ENCODE peak calls at places on chromosomes 11 and 22, in nine cellular contexts. C is heart right ventricle; H is tibial artery; V is aorta; I is body of pancreas; S is sigmoid colon; U is CD8-positive, alpha-beta memory T cell; R is OCI-LY7; Z is uterus. A is an unnamed sample.

GRCh38 chr11:87466228-87466627 is 428.5 kb downstream of the TMEM135 start:
- DNase-seq in C (no peak), H (no peak), V (no peak), I (no peak), S (peak; percentile 86), U (no peak), R (no peak), Z (peak; percentile 58), A (peak; percentile 30)

GRCh38 chr11:75351541-75352416 is at the start of gene ARRB1:
- DNase-seq in C (peak; percentile 83), H (peak; percentile 76), V (peak; percentile 89), I (peak; percentile 69), S (peak; percentile 82), U (peak; percentile 68), R (no peak), Z (peak; percentile 61), A (no peak)

GRCh38 chr11:63869686-63870085 is 30.8 kb downstream of the MARK2 start:
- DNase-seq in C (no peak), H (no peak), V (peak; percentile 49), I (no peak), S (no peak), U (peak; percentile 59), R (no peak), Z (no peak), A (no peak)

GRCh38 chr11:61362542-61362875 is 335 bp downstream of the TMEM138 start:
- DNase-seq in C (no peak), H (no peak), V (no peak), I (peak; percentile 24), S (no peak), U (peak; percentile 44), R (peak; percentile 47), Z (no peak), A (no peak)

GRCh38 chr22:30262917-30263741 is 3.5 kb downstream of the OSM start:
- DNase-seq in C (peak; percentile 76), H (peak; percentile 79), V (peak; percentile 94), I (peak; percentile 76), S (peak; percentile 87), U (peak; percentile 64), R (peak; percentile 80), Z (peak; percentile 78), A (peak; percentile 77)

GRCh38 chr11:47961383-47961782 is 19.0 kb upstream of the PTPRJ start:
- DNase-seq in C (no peak), H (no peak), V (no peak), I (no peak), S (no peak), U (no peak), R (no peak), Z (no peak), A (no peak)

GRCh38 chr22:21866821-21867527 is 471 bp downstream of the MAPK1 start:
- DNase-seq in C (no peak), H (peak; percentile 71), V (peak; percentile 79), I (peak; percentile 34), S (peak; percentile 68), U (peak; percentile 14), R (peak; percentile 43), Z (peak; percentile 22), A (no peak)

GRCh38 chr11:102322560-102322959 is 5.3 kb downstream of the BIRC3 start:
- DNase-seq in C (no peak), H (no peak), V (no peak), I (no peak), S (no peak), U (peak; percentile 36), R (peak; percentile 68), Z (no peak), A (no peak)

GRCh38 chr22:24423519-24424000 is 3.8 kb upstream of the ADORA2A start:
- DNase-seq in C (peak; percentile 75), H (no peak), V (peak; percentile 91), I (peak; percentile 60), S (peak; percentile 72), U (peak; percentile 52), R (peak; percentile 74), Z (peak; percentile 61), A (peak; percentile 63)

GRCh38 chr11:70650075-70650909 is 252.0 kb downstream of the CTTN start:
- DNase-seq in C (peak; percentile 33), H (peak; percentile 61), V (no peak), I (peak; percentile 53), S (no peak), U (no peak), R (peak; percentile 64), Z (peak; percentile 24), A (peak; percentile 45)

GRCh38 chr11:6812391-6813005 is 13.0 kb upstream of the OR6A2 start:
- DNase-seq in C (no peak), H (no peak), V (no peak), I (no peak), S (no peak), U (peak; percentile 26), R (peak; percentile 61), Z (no peak), A (no peak)

GRCh38 chr11:9765320-9766101 is 101.6 kb downstream of the SWAP70 start:
- DNase-seq in C (peak; percentile 60), H (peak; percentile 76), V (no peak), I (peak; percentile 23), S (peak; percentile 82), U (no peak), R (no peak), Z (peak; percentile 68), A (no peak)

GRCh38 chr11:10246991-10247390 is 47.0 kb downstream of the SBF2 start:
- DNase-seq in C (no peak), H (no peak), V (no peak), I (no peak), S (no peak), U (no peak), R (no peak), Z (no peak), A (no peak)

GRCh38 chr11:31240340-31240904 is 129.1 kb downstream of the DCDC1 start:
- DNase-seq in C (no peak), H (no peak), V (no peak), I (peak; percentile 18), S (no peak), U (no peak), R (peak; percentile 39), Z (no peak), A (no peak)

GRCh38 chr22:32535531-32536190 is 61.0 kb downstream of the FBXO7 start:
- DNase-seq in C (no peak), H (no peak), V (no peak), I (no peak), S (no peak), U (no peak), R (no peak), Z (no peak), A (no peak)
- H3K27ac ChIP-seq in C (no peak overlapping the region), H (no peak overlapping the region), V (no peak overlapping the region), I (no peak overlapping the region), S (peak overlapping the region; percentile 46), U (no peak overlapping the region), R (no peak overlapping the region), Z (peak overlapping the region; percentile 80), A (no peak overlapping the region)

GRCh38 chr22:17232406-17232805 is 13.2 kb upstream of the ADA2 start:
- DNase-seq in C (no peak), H (no peak), V (no peak), I (no peak), S (no peak), U (no peak), R (no peak), Z (no peak), A (no peak)
- H3K27ac ChIP-seq in C (no peak overlapping the region), H (no peak overlapping the region), V (no peak overlapping the region), I (no peak overlapping the region), S (no peak overlapping the region), U (no peak overlapping the region), R (no peak overlapping the region), Z (no peak overlapping the region), A (no peak overlapping the region)

GRCh38 chr11:82671451-82671850 is 62.2 kb downstream of the FAM181B start:
- DNase-seq in C (no peak), H (no peak), V (no peak), I (no peak), S (no peak), U (no peak), R (no peak), Z (no peak), A (no peak)

GRCh38 chr11:82680252-82680651 is 53.4 kb downstream of the FAM181B start:
- DNase-seq in C (no peak), H (no peak), V (no peak), I (no peak), S (no peak), U (no peak), R (no peak), Z (no peak), A (no peak)

GRCh38 chr11:82682003-82682751 is 51.5 kb downstream of the FAM181B start:
- DNase-seq in C (no peak), H (no peak), V (no peak), I (no peak), S (no peak), U (peak; percentile 7), R (peak; percentile 72), Z (no peak), A (no peak)

GRCh38 chr11:82675838-82676237 is 57.8 kb downstream of the FAM181B start:
- DNase-seq in C (no peak), H (no peak), V (no peak), I (no peak), S (no peak), U (no peak), R (no peak), Z (no peak), A (no peak)

GRCh38 chr11:82676483-82677094 is 57.1 kb downstream of the FAM181B start:
- DNase-seq in C (no peak), H (no peak), V (no peak), I (no peak), S (no peak), U (no peak), R (peak; percentile 13), Z (no peak), A (no peak)
- H3K27ac ChIP-seq in C (no peak overlapping the region), H (no peak overlapping the region), V (no peak overlapping the region), I (no peak overlapping the region), S (no peak overlapping the region), U (no peak overlapping the region), R (no peak overlapping the region), Z (no peak overlapping the region), A (no peak overlapping the region)

GRCh38 chr22:40498454-40499186 is 128.2 kb downstream of the SGSM3 start:
- DNase-seq in C (no peak), H (no peak), V (no peak), I (no peak), S (no peak), U (no peak), R (no peak), Z (no peak), A (no peak)

GRCh38 chr22:40504285-40505249 is 132.0 kb downstream of the MRTFA start:
- DNase-seq in C (no peak), H (no peak), V (no peak), I (no peak), S (no peak), U (no peak), R (no peak), Z (no peak), A (no peak)

GRCh38 chr22:40502919-40503318 is 132.5 kb downstream of the SGSM3 start:
- DNase-seq in C (no peak), H (no peak), V (no peak), I (no peak), S (no peak), U (no peak), R (no peak), Z (no peak), A (no peak)

DNA sequence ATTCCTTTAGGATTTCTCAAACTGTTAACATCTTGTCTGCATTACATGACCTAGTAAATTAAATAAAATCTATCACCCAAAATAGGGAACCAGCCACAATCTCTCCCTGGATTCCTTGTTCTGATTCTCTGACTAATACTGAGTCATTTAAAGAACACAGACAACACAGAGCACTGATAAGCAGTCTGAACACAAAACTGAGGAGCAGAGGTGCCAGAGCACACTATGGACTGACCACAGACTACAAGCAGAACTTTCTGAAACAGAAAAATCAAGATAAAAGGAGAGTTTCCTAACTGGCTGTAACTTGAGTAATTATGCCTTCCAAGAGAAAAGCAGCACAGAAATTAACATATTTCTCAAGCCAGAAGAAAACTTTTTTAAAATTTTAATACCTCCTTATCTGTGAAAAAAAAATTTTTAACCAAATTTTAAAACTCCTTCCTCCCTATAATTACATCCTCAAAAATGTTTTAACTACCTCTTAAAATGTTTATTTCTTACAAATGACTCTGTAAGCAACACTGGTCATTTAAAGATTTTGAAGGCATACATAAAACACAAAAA is 128.9 kb downstream of the SGSM3 start:
- DNase-seq in C (no peak), H (peak; percentile 74), V (no peak), I (no peak), S (no peak), U (no peak), R (no peak), Z (peak; percentile 47), A (no peak)
- H3K27ac ChIP-seq in C (peak overlapping the region; percentile 75), H (peak overlapping the region; percentile 63), V (no peak overlapping the region), I (peak overlapping the region; percentile 40), S (peak overlapping the region; percentile 53), U (no peak overlapping the region), R (peak overlapping the region; percentile 24), Z (peak overlapping the region; percentile 86), A (no peak overlapping the region)